ENCODE peak calls at places on chromosomes 3 and 15, in eight cellular contexts. One of them, this sample, is unnamed.

GRCh38 chr3:52891615-52892081 is 5.7 kb downstream of the STIMATE start:
- DNase-seq in fibroblast of mammary gland: peak
- DNase-seq in BJ: peak
- DNase-seq in MM.1S: no peak
- DNase-seq in ovary: no peak
- DNase-seq in astrocyte: no peak
- DNase-seq in choroid plexus epithelial cell: peak
- DNase-seq in skeletal muscle cell: peak
- DNase-seq in this sample: peak

GRCh38 chr3:72008226-72008996 is 223.5 kb upstream of the PROK2 start:
- DNase-seq in skeletal muscle cell: no peak
- DNase-seq in astrocyte: no peak
- DNase-seq in ovary: no peak
- DNase-seq in MM.1S: no peak
- DNase-seq in BJ: no peak
- DNase-seq in fibroblast of mammary gland: peak
- DNase-seq in choroid plexus epithelial cell: peak
- DNase-seq in this sample: no peak

GRCh38 chr15:64651573-64652260 is 123.7 kb downstream of the RBPMS2 start:
- DNase-seq in astrocyte: no peak
- DNase-seq in skeletal muscle cell: no peak
- DNase-seq in ovary: no peak
- DNase-seq in choroid plexus epithelial cell: peak
- DNase-seq in fibroblast of mammary gland: no peak
- DNase-seq in BJ: no peak
- DNase-seq in MM.1S: peak
- DNase-seq in this sample: no peak

GRCh38 chr3:72193768-72194463 is 409.0 kb upstream of the PROK2 start:
- DNase-seq in skeletal muscle cell: peak
- DNase-seq in choroid plexus epithelial cell: peak
- DNase-seq in astrocyte: no peak
- DNase-seq in MM.1S: no peak
- DNase-seq in BJ: peak
- DNase-seq in ovary: no peak
- DNase-seq in fibroblast of mammary gland: peak
- DNase-seq in this sample: no peak

GRCh38 chr3:190862209-190863118 is at the start of gene GMNC:
- DNase-seq in MM.1S: peak
- DNase-seq in BJ: no peak
- DNase-seq in skeletal muscle cell: peak
- DNase-seq in choroid plexus epithelial cell: peak
- DNase-seq in ovary: peak
- DNase-seq in fibroblast of mammary gland: peak
- DNase-seq in astrocyte: peak
- DNase-seq in this sample: no peak

GRCh38 chr3:177979684-177980083 is 556.6 kb upstream of the KCNMB2 start:
- DNase-seq in BJ: no peak
- DNase-seq in fibroblast of mammary gland: no peak
- DNase-seq in skeletal muscle cell: no peak
- DNase-seq in MM.1S: no peak
- DNase-seq in ovary: no peak
- DNase-seq in choroid plexus epithelial cell: no peak
- DNase-seq in astrocyte: no peak
- DNase-seq in this sample: no peak

GRCh38 chr3:105907790-105908189 is 39.0 kb upstream of the CBLB start:
- DNase-seq in skeletal muscle cell: no peak
- DNase-seq in astrocyte: no peak
- DNase-seq in ovary: no peak
- DNase-seq in fibroblast of mammary gland: no peak
- DNase-seq in MM.1S: peak
- DNase-seq in choroid plexus epithelial cell: peak
- DNase-seq in BJ: no peak
- DNase-seq in this sample: no peak

GRCh38 chr3:120710359-120710758 is 28.3 kb upstream of the HGD start:
- DNase-seq in BJ: no peak
- DNase-seq in astrocyte: no peak
- DNase-seq in MM.1S: no peak
- DNase-seq in choroid plexus epithelial cell: no peak
- DNase-seq in skeletal muscle cell: no peak
- DNase-seq in fibroblast of mammary gland: no peak
- DNase-seq in ovary: no peak
- DNase-seq in this sample: no peak

GRCh38 chr3:107524214-107525100 is 1.7 kb downstream of the BBX start:
- DNase-seq in skeletal muscle cell: no peak
- DNase-seq in BJ: no peak
- DNase-seq in MM.1S: peak
- DNase-seq in choroid plexus epithelial cell: peak
- DNase-seq in ovary: peak
- DNase-seq in astrocyte: peak
- DNase-seq in fibroblast of mammary gland: peak
- DNase-seq in this sample: no peak

GRCh38 chr15:41183580-41183979 is 47.0 kb downstream of the EXD1 start:
- DNase-seq in ovary: no peak
- DNase-seq in skeletal muscle cell: no peak
- DNase-seq in BJ: no peak
- DNase-seq in astrocyte: peak
- DNase-seq in MM.1S: no peak
- DNase-seq in choroid plexus epithelial cell: peak
- DNase-seq in fibroblast of mammary gland: no peak
- DNase-seq in this sample: no peak

GRCh38 chr3:46979958-46980497 is 562 bp downstream of the NBEAL2 start:
- DNase-seq in astrocyte: no peak
- DNase-seq in choroid plexus epithelial cell: no peak
- DNase-seq in BJ: no peak
- DNase-seq in ovary: peak
- DNase-seq in MM.1S: no peak
- DNase-seq in skeletal muscle cell: no peak
- DNase-seq in fibroblast of mammary gland: no peak
- DNase-seq in this sample: no peak

GRCh38 chr15:29409890-29410289 is 140.3 kb upstream of the NSMCE3 start:
- DNase-seq in choroid plexus epithelial cell: no peak
- DNase-seq in ovary: no peak
- DNase-seq in BJ: no peak
- DNase-seq in astrocyte: no peak
- DNase-seq in skeletal muscle cell: no peak
- DNase-seq in fibroblast of mammary gland: no peak
- DNase-seq in MM.1S: no peak
- DNase-seq in this sample: no peak

GRCh38 chr3:190516416-190516815 is 2.5 kb downstream of the IL1RAP start:
- DNase-seq in choroid plexus epithelial cell: no peak
- DNase-seq in MM.1S: no peak
- DNase-seq in fibroblast of mammary gland: no peak
- DNase-seq in ovary: no peak
- DNase-seq in astrocyte: peak
- DNase-seq in skeletal muscle cell: no peak
- DNase-seq in BJ: no peak
- DNase-seq in this sample: no peak

GRCh38 chr3:44184319-44184953 is 57.2 kb upstream of the TOPAZ1 start:
- DNase-seq in BJ: no peak
- DNase-seq in skeletal muscle cell: no peak
- DNase-seq in ovary: no peak
- DNase-seq in astrocyte: no peak
- DNase-seq in fibroblast of mammary gland: no peak
- DNase-seq in MM.1S: peak
- DNase-seq in choroid plexus epithelial cell: no peak
- DNase-seq in this sample: no peak

GRCh38 chr3:8757551-8758518 is 11.6 kb downstream of the OXTR start:
- DNase-seq in ovary: no peak
- DNase-seq in astrocyte: peak
- DNase-seq in BJ: peak
- DNase-seq in skeletal muscle cell: peak
- DNase-seq in MM.1S: no peak
- DNase-seq in fibroblast of mammary gland: peak
- DNase-seq in choroid plexus epithelial cell: peak
- DNase-seq in this sample: peak

GRCh38 chr15:81275711-81276417 is 48.1 kb downstream of the STARD5 start:
- DNase-seq in ovary: no peak
- DNase-seq in skeletal muscle cell: no peak
- DNase-seq in fibroblast of mammary gland: peak
- DNase-seq in BJ: no peak
- DNase-seq in choroid plexus epithelial cell: no peak
- DNase-seq in MM.1S: no peak
- DNase-seq in astrocyte: no peak
- DNase-seq in this sample: no peak

GRCh38 chr3:127182446-127182845 is 10.5 kb upstream of the PRR23E start:
- DNase-seq in skeletal muscle cell: no peak
- DNase-seq in fibroblast of mammary gland: no peak
- DNase-seq in MM.1S: no peak
- DNase-seq in astrocyte: no peak
- DNase-seq in choroid plexus epithelial cell: no peak
- DNase-seq in ovary: no peak
- DNase-seq in BJ: no peak
- DNase-seq in this sample: no peak

GRCh38 chr3:13282986-13283876 is 136.9 kb downstream of the NUP210 start:
- DNase-seq in fibroblast of mammary gland: no peak
- DNase-seq in BJ: no peak
- DNase-seq in skeletal muscle cell: no peak
- DNase-seq in ovary: no peak
- DNase-seq in astrocyte: no peak
- DNase-seq in MM.1S: peak
- DNase-seq in choroid plexus epithelial cell: no peak
- DNase-seq in this sample: no peak

GRCh38 chr15:44598892-44599291 is 61.9 kb downstream of the EIF3J start:
- DNase-seq in choroid plexus epithelial cell: peak
- DNase-seq in ovary: no peak
- DNase-seq in BJ: no peak
- DNase-seq in MM.1S: no peak
- DNase-seq in fibroblast of mammary gland: peak
- DNase-seq in astrocyte: peak
- DNase-seq in skeletal muscle cell: peak
- DNase-seq in this sample: peak

GRCh38 chr3:10392244-10392643 is 71.3 kb upstream of the SEC13 start:
- DNase-seq in MM.1S: no peak
- DNase-seq in skeletal muscle cell: no peak
- DNase-seq in astrocyte: no peak
- DNase-seq in ovary: no peak
- DNase-seq in fibroblast of mammary gland: no peak
- DNase-seq in BJ: no peak
- DNase-seq in choroid plexus epithelial cell: peak
- DNase-seq in this sample: no peak

GRCh38 chr3:55468251-55468650 is 18.9 kb downstream of the WNT5A start:
- DNase-seq in BJ: no peak
- DNase-seq in MM.1S: no peak
- DNase-seq in ovary: no peak
- DNase-seq in astrocyte: peak
- DNase-seq in fibroblast of mammary gland: peak
- DNase-seq in choroid plexus epithelial cell: peak
- DNase-seq in skeletal muscle cell: no peak
- DNase-seq in this sample: no peak

GRCh38 chr15:31344266-31344665 is 17.6 kb downstream of the KLF13 start:
- DNase-seq in ovary: no peak
- DNase-seq in MM.1S: no peak
- DNase-seq in BJ: no peak
- DNase-seq in choroid plexus epithelial cell: no peak
- DNase-seq in fibroblast of mammary gland: no peak
- DNase-seq in astrocyte: no peak
- DNase-seq in skeletal muscle cell: no peak
- DNase-seq in this sample: no peak
- H3K4me3 ChIP-seq in ovary: no peak
- H3K4me3 ChIP-seq in MM.1S: peak
- H3K4me3 ChIP-seq in BJ: no peak
- H3K4me3 ChIP-seq in choroid plexus epithelial cell: no peak
- H3K4me3 ChIP-seq in fibroblast of mammary gland: no peak
- H3K4me3 ChIP-seq in astrocyte: no peak
- H3K4me3 ChIP-seq in skeletal muscle cell: no peak
- H3K4me3 ChIP-seq in this sample: no peak

GRCh38 chr3:194849166-194849875 is 163.6 kb downstream of the FAM43A start:
- DNase-seq in ovary: no peak
- DNase-seq in BJ: no peak
- DNase-seq in astrocyte: no peak
- DNase-seq in choroid plexus epithelial cell: no peak
- DNase-seq in MM.1S: no peak
- DNase-seq in fibroblast of mammary gland: no peak
- DNase-seq in skeletal muscle cell: no peak
- DNase-seq in this sample: no peak
- H3K4me3 ChIP-seq in ovary: no peak
- H3K4me3 ChIP-seq in BJ: no peak
- H3K4me3 ChIP-seq in astrocyte: no peak
- H3K4me3 ChIP-seq in choroid plexus epithelial cell: no peak
- H3K4me3 ChIP-seq in MM.1S: no peak
- H3K4me3 ChIP-seq in fibroblast of mammary gland: no peak
- H3K4me3 ChIP-seq in skeletal muscle cell: no peak
- H3K4me3 ChIP-seq in this sample: no peak

DNA sequence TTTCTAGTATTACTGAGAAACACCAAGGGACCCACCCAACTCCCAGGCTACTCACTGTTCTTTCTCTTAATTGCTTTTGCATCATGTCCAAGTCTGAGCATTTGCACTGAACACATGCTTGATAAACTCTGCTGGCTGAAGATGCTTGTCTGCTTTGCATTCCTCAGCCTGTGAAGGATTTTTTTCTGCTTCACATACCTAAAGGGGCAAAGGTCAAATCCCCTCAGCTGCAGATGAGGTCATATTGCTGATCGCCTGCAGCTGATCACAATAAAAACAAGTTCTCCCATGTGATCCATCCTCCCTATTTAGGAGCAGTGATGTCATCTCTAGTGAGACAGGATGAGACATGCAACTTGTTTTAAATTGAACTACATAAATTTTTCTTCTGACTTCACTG is 84.6 kb upstream of the DCBLD2 start:
- DNase-seq in ovary: peak
- DNase-seq in BJ: peak
- DNase-seq in MM.1S: no peak
- DNase-seq in fibroblast of mammary gland: peak
- DNase-seq in choroid plexus epithelial cell: peak
- DNase-seq in skeletal muscle cell: peak
- DNase-seq in astrocyte: peak
- DNase-seq in this sample: peak
- H3K4me3 ChIP-seq in ovary: no peak
- H3K4me3 ChIP-seq in BJ: no peak
- H3K4me3 ChIP-seq in MM.1S: no peak
- H3K4me3 ChIP-seq in fibroblast of mammary gland: no peak
- H3K4me3 ChIP-seq in choroid plexus epithelial cell: no peak
- H3K4me3 ChIP-seq in skeletal muscle cell: no peak
- H3K4me3 ChIP-seq in astrocyte: no peak
- H3K4me3 ChIP-seq in this sample: no peak

GRCh38 chr15:100902436-100903190 is 16.5 kb upstream of the LRRK1 start:
- DNase-seq in fibroblast of mammary gland: peak
- DNase-seq in skeletal muscle cell: peak
- DNase-seq in astrocyte: peak
- DNase-seq in BJ: peak
- DNase-seq in MM.1S: no peak
- DNase-seq in ovary: peak
- DNase-seq in choroid plexus epithelial cell: peak
- DNase-seq in this sample: peak

GRCh38 chr15:100900895-100901169 is 18.3 kb upstream of the LRRK1 start:
- DNase-seq in BJ: no peak
- DNase-seq in ovary: no peak
- DNase-seq in fibroblast of mammary gland: no peak
- DNase-seq in choroid plexus epithelial cell: no peak
- DNase-seq in skeletal muscle cell: no peak
- DNase-seq in MM.1S: no peak
- DNase-seq in astrocyte: no peak
- DNase-seq in this sample: no peak

GRCh38 chr15:100901296-100901695 is 17.9 kb upstream of the LRRK1 start:
- DNase-seq in MM.1S: no peak
- DNase-seq in BJ: no peak
- DNase-seq in ovary: no peak
- DNase-seq in astrocyte: no peak
- DNase-seq in choroid plexus epithelial cell: no peak
- DNase-seq in skeletal muscle cell: no peak
- DNase-seq in fibroblast of mammary gland: no peak
- DNase-seq in this sample: no peak

GRCh38 chr15:100903191-100903590 is 16.0 kb upstream of the LRRK1 start:
- DNase-seq in fibroblast of mammary gland: no peak
- DNase-seq in skeletal muscle cell: no peak
- DNase-seq in ovary: no peak
- DNase-seq in BJ: no peak
- DNase-seq in astrocyte: no peak
- DNase-seq in MM.1S: no peak
- DNase-seq in choroid plexus epithelial cell: no peak
- DNase-seq in this sample: no peak

GRCh38 chr15:100901702-100902435 is 17.3 kb upstream of the LRRK1 start:
- DNase-seq in BJ: no peak
- DNase-seq in ovary: peak
- DNase-seq in skeletal muscle cell: no peak
- DNase-seq in choroid plexus epithelial cell: no peak
- DNase-seq in astrocyte: no peak
- DNase-seq in MM.1S: no peak
- DNase-seq in fibroblast of mammary gland: no peak
- DNase-seq in this sample: no peak
- H3K4me3 ChIP-seq in BJ: no peak
- H3K4me3 ChIP-seq in ovary: peak
- H3K4me3 ChIP-seq in skeletal muscle cell: peak
- H3K4me3 ChIP-seq in choroid plexus epithelial cell: peak
- H3K4me3 ChIP-seq in astrocyte: no peak
- H3K4me3 ChIP-seq in MM.1S: no peak
- H3K4me3 ChIP-seq in fibroblast of mammary gland: peak
- H3K4me3 ChIP-seq in this sample: no peak

This sample was measured in AG04449.